ENCODE peak calls at places on chromosome 6, in six cellular contexts. G is endothelial cell of umbilical vein, V is HepG2, I is mammary epithelial cell, H is neuronal stem cell, B is colonic mucosa. C is an unnamed sample. For H3K36me3, the result is how much of the 10 kb centered on the place peaks cover.

GRCh38 chr6:112298021-112298745 is 43.8 kb upstream of the LAMA4 start:
- DNase-seq in G (peak), V (no peak), I (peak), B (no peak), H (no peak), C (no peak)

GRCh38 chr6:131787955-131788712 is 19.7 kb upstream of the ENPP1 start:
- DNase-seq in H (no peak), B (peak), G (no peak), I (no peak), V (peak), C (no peak)

GRCh38 chr6:29828471-29828797 is 809 bp downstream of the HLA-G start:
- DNase-seq in V (no peak), G (no peak), I (no peak), H (no peak), B (peak), C (no peak)

GRCh38 chr6:36469148-36469661 is 26.4 kb downstream of the KCTD20 start:
- DNase-seq in H (no peak), V (no peak), B (no peak), I (no peak), G (no peak), C (no peak)

GRCh38 chr6:167843023-167843422 is 16.3 kb downstream of the AFDN start:
- DNase-seq in V (no peak), B (no peak), H (no peak), G (no peak), I (no peak), C (no peak)

GRCh38 chr6:9250852-9251251 is 815.5 kb upstream of the SLC35B3 start:
- DNase-seq in H (peak), V (peak), B (peak), I (peak), G (peak), C (no peak)

GRCh38 chr6:73631849-73632248 is 21.9 kb downstream of the SLC17A5 start:
- DNase-seq in G (no peak), H (no peak), B (no peak), V (no peak), I (no peak), C (no peak)

GRCh38 chr6:127117979-127118504 is 429 bp upstream of the RSPO3 start:
- DNase-seq in H (peak), B (no peak), I (no peak), V (no peak), G (peak), C (peak)

GRCh38 chr6:11096109-11096508 is 2.5 kb downstream of the SMIM13 start:
- DNase-seq in H (no peak), V (peak), G (no peak), I (peak), B (peak), C (no peak)

GRCh38 chr6:28137458-28138020 is 4.1 kb upstream of the ZKSCAN8 start:
- DNase-seq in I (no peak), V (no peak), B (no peak), H (no peak), G (no peak), C (no peak)

GRCh38 chr6:18055714-18056382 is 66.6 kb downstream of the NHLRC1 start:
- DNase-seq in B (no peak), G (no peak), H (no peak), V (no peak), I (peak), C (no peak)

GRCh38 chr6:69732640-69733039 is 64.2 kb downstream of the LMBRD1 start:
- DNase-seq in I (no peak), H (no peak), B (no peak), G (peak), V (no peak), C (no peak)

GRCh38 chr6:63597142-63598000 is 25.1 kb downstream of the LOC128125822 start:
- DNase-seq in H (no peak), B (no peak), I (peak), V (no peak), G (no peak), C (no peak)

GRCh38 chr6:5105146-5105545 is 20.0 kb downstream of the PPP1R3G start:
- DNase-seq in V (no peak), B (no peak), G (no peak), H (no peak), I (no peak), C (no peak)

GRCh38 chr6:29626948-29627761 is 5.8 kb downstream of the GABBR1 start:
- DNase-seq in H (no peak), B (no peak), V (no peak), I (no peak), G (no peak), C (no peak)

GRCh38 chr6:153790881-153791473 is 248.1 kb upstream of the OPRM1 start:
- DNase-seq in G (no peak), B (no peak), H (no peak), I (no peak), V (peak), C (no peak)

GRCh38 chr6:51855310-51856082 is 231.9 kb downstream of the PKHD1 start:
- DNase-seq in H (peak), I (peak), B (peak), V (peak), G (peak), C (no peak)

GRCh38 chr6:44035621-44036020 is 91.6 kb downstream of the MRPL14 start:
- DNase-seq in G (no peak), B (no peak), I (peak), H (no peak), V (no peak), C (no peak)

GRCh38 chr6:84764332-84765049 is at the start of gene TBX18:
- DNase-seq in G (peak), H (peak), V (peak), B (peak), I (peak), C (peak)

DNA sequence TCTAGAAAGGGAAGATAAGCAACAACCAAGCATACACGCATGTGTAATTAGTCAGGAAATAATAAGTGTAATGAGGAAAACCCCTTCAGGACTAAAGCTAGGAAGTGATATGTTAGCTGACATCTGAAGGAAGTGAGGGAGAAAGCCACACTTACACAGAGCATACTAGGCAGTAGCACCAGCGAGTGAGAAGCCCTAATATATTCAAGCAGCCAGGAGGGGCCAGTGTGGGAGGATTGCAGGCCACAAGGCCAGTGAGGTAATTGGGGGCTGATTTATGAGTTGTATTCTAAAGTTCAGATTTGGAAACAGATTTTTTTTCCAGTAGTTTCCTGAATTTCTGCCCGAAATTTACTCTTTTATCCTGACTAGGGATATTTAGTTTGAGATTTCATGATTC is 356.6 kb upstream of the HSF2 start:
- DNase-seq in G (no peak), I (no peak), H (no peak), V (no peak), B (no peak), C (no peak)
- H3K9ac ChIP-seq in G (no peak), I (no peak), H (no peak), V (no peak), B (no peak), C (no peak)

GRCh38 chr6:15527838-15528617 is 134.8 kb downstream of the DTNBP1 start:
- DNase-seq in I (no peak), V (no peak), H (no peak), B (no peak), G (no peak), C (no peak)

GRCh38 chr6:15523679-15524630 is 138.9 kb downstream of the DTNBP1 start:
- DNase-seq in H (no peak), G (no peak), V (no peak), I (no peak), B (no peak), C (no peak)

GRCh38 chr6:15524736-15525401 is 138.0 kb downstream of the DTNBP1 start:
- DNase-seq in H (no peak), G (no peak), B (no peak), I (no peak), V (no peak), C (no peak)

GRCh38 chr6:15528870-15529269 is 134.0 kb downstream of the DTNBP1 start:
- DNase-seq in B (no peak), G (no peak), V (no peak), H (no peak), I (no peak), C (no peak)

DNA sequence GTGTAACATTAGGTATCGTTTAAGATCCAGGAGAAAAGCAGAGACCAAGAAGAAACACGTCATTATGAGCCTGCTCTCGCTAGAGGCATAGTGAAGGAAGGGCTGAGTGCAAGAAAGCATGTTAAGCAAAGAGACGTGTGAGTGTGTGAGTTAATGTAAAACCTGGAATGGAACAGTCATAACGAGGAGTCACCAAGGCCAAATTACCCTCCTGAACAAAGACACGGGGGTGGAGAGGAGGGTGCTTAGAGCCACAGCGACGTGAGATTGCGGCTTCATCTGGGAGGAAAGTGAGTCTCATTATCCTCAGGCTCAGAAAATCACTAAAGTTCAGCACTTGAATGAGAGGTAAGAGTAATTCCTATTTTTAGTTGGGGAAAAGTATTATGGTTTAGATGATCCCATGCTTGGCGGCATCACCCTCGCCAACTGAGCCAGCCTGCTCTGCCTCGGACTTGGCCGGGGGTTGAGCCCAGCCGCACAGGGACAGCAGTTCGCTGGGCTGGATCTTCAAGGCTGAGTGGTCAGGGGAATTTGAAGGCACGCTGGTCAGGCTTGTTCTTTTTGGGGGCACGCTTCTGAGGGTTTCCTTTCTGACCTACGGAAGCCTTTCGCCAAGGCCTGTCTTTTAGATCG is 136.6 kb downstream of the DTNBP1 start:
- DNase-seq in H (no peak), G (no peak), I (no peak), B (no peak), V (peak), C (no peak)
- H3K36me3 ChIP-seq in H (under half), G (under half), I (under half), B (under half), V (under half), C (under half)

GRCh38 chr6:19156443-19156842 is 680.7 kb upstream of the ID4 start:
- DNase-seq in H (no peak), V (no peak), I (no peak), G (no peak), B (no peak), C (no peak)

GRCh38 chr6:19150307-19150706 is 686.9 kb upstream of the ID4 start:
- DNase-seq in H (no peak), G (no peak), B (no peak), I (no peak), V (no peak), C (no peak)

GRCh38 chr6:19153270-19153980 is 683.7 kb upstream of the ID4 start:
- DNase-seq in B (no peak), I (peak), H (no peak), G (no peak), V (no peak), C (no peak)

GRCh38 chr6:19157496-19157895 is 679.7 kb upstream of the ID4 start:
- DNase-seq in H (no peak), G (no peak), B (no peak), V (no peak), I (no peak), C (no peak)

DNA sequence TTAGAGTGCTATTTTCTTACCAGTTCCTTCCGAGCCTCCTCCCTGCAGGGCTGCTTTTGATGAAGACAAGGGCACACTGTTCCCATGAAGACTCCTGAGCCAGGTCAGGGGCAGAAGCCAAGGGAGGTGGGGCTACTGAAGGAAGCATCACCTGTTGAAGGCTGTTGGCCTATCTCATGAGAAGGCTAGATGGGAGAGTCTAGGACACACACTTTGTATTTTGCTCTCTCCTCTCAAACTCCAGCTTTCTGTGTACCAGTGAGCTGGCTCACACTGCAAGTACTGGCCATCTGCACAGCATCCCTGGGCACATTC is 683.2 kb upstream of the ID4 start:
- DNase-seq in B (no peak), G (no peak), V (no peak), H (no peak), I (no peak), C (no peak)
- H3K27ac ChIP-seq in B (peak), G (no peak), V (no peak), H (no peak), I (no peak), C (no peak)

DNA sequence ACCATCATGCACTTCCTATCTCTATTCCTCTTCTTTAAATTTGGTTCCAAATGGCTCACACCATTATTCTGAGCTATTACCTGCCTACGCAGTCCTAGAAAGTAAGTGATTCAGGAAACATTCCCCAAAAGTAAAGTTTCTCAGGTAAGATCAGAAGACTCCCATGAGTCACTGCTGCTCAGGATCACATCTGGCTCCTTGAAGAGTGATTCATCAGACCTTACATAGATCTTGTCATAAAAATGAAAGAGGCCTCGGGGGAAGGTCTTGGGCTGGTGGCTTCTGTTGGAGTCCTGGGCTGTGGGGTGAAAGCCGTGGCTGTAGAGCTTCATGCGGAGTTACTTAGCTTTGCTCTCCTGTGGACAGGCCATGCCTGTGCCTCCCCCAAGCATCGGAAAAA is 35.9 kb downstream of the PLG start:
- DNase-seq in B (no peak), H (no peak), G (no peak), V (no peak), I (peak), C (no peak)
- H3K9ac ChIP-seq in B (no peak), H (no peak), G (no peak), V (no peak), I (no peak), C (no peak)

DNA sequence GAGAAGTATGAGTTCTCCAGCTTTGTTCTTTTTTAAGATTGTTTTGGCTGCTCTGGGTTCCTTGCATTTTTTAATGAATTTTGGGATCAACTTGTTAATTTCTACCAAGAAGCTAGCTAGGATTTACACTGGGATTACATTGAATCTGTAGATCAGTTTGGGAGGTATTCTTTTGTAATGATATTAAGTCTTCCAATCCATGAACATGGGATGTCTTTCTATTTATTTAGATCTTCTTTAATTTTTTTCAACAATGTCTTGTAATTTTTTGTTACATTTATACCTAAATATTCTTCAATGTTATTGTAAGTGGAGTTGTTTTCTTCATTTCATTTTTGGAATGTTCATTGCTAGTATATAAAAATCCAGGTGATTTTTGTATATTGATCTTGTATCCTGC is 12.5 kb downstream of the PRIM2 start:
- DNase-seq in V (no peak), B (no peak), H (no peak), I (no peak), G (no peak), C (no peak)
- H3K36me3 ChIP-seq in V (half or more), B (under half), H (half or more), I (under half), G (under half), C (under half)

GRCh38 chr6:31831350-31832215 is 4.0 kb downstream of the HSPA1B start:
- DNase-seq in I (peak), B (peak), G (no peak), H (no peak), V (no peak), C (peak)
- H3K27ac ChIP-seq in I (no peak), B (peak), G (no peak), H (no peak), V (peak), C (peak)

GRCh38 chr6:38035478-38035877 is 216.0 kb downstream of the ZFAND3 start:
- DNase-seq in G (no peak), H (no peak), I (no peak), B (no peak), V (no peak), C (no peak)
- H3K9ac ChIP-seq in G (no peak), H (no peak), I (no peak), B (no peak), V (no peak), C (no peak)

GRCh38 chr6:130282234-130282995 is 59.7 kb upstream of the SAMD3 start:
- DNase-seq in I (peak), H (no peak), G (peak), B (no peak), V (peak), C (no peak)

GRCh38 chr6:130274007-130274406 is 51.3 kb upstream of the SAMD3 start:
- DNase-seq in V (no peak), I (no peak), G (no peak), B (no peak), H (no peak), C (no peak)

GRCh38 chr6:130276507-130276906 is 53.8 kb upstream of the SAMD3 start:
- DNase-seq in G (no peak), I (no peak), H (no peak), B (no peak), V (no peak), C (no peak)
- H3K36me3 ChIP-seq in G (under half), I (under half), H (under half), B (under half), V (under half), C (under half)